ENCODE peak calls at places on chromosome 9, in five cellular contexts. A, M, Q, C and H are unnamed samples.

GRCh38 chr9:95037789-95038521 is 279.6 kb downstream of the FANCC start:
- DNase-seq in A (no peak), C (no peak), M (no peak), Q (no peak), H (no peak)

GRCh38 chr9:23598994-23599393 is 227.0 kb downstream of the ELAVL2 start:
- DNase-seq in C (no peak), A (no peak), Q (no peak), M (no peak), H (no peak)

GRCh38 chr9:26888271-26888670 is 4.3 kb downstream of the CAAP1 start:
- DNase-seq in M (no peak), C (no peak), A (no peak), Q (peak; percentile 6), H (no peak)

GRCh38 chr9:119487118-119487827 is 118.0 kb upstream of the BRINP1 start:
- DNase-seq in M (no peak), Q (no peak), C (no peak), A (no peak), H (no peak)

GRCh38 chr9:75914002-75914401 is 23.5 kb downstream of the PCSK5 start:
- DNase-seq in A (no peak), M (no peak), Q (no peak), C (no peak), H (no peak)

GRCh38 chr9:89926691-89927220 is 321.9 kb downstream of the GADD45G start:
- DNase-seq in C (peak; percentile 4), A (no peak), Q (no peak), M (no peak), H (no peak)

GRCh38 chr9:26244661-26245060 is 566.4 kb upstream of the TUSC1 start:
- DNase-seq in C (no peak), Q (no peak), A (no peak), M (no peak), H (no peak)

GRCh38 chr9:4080889-4081548 is 218.8 kb downstream of the GLIS3 start:
- DNase-seq in M (no peak), A (no peak), Q (no peak), C (peak; percentile 63), H (peak; percentile 42)

GRCh38 chr9:80076105-80076504 is 504.3 kb downstream of the TLE4 start:
- DNase-seq in C (no peak), Q (no peak), M (no peak), A (no peak), H (no peak)

GRCh38 chr9:10251490-10251889 is 361.3 kb downstream of the PTPRD start:
- DNase-seq in C (peak; percentile 86), A (no peak), M (no peak), Q (no peak), H (no peak)

GRCh38 chr9:23380821-23381220 is 445.2 kb downstream of the ELAVL2 start:
- DNase-seq in A (no peak), C (no peak), Q (no peak), M (no peak), H (no peak)

GRCh38 chr9:70049236-70049635 is 5.6 kb downstream of the MAMDC2 start:
- DNase-seq in C (peak; percentile 72), M (no peak), A (no peak), Q (no peak), H (no peak)

GRCh38 chr9:4774209-4774608 is 18.5 kb upstream of the RCL1 start:
- DNase-seq in Q (no peak), C (peak; percentile 43), M (no peak), A (no peak), H (no peak)

GRCh38 chr9:131668439-131669233 is 71.2 kb downstream of the RAPGEF1 start:
- DNase-seq in M (no peak), A (peak; percentile 62), C (peak; percentile 79), Q (peak; percentile 80), H (no peak)

GRCh38 chr9:2991292-2991691 is 147.4 kb upstream of the PUM3 start:
- DNase-seq in M (no peak), A (no peak), C (no peak), Q (no peak), H (no peak)

GRCh38 chr9:126704157-126704941 is 90.6 kb downstream of the LMX1B start:
- DNase-seq in M (peak; percentile 29), Q (no peak), C (peak; percentile 28), A (no peak), H (peak; percentile 20)

GRCh38 chr9:71929223-71929622 is 17.8 kb downstream of the C9orf85 start:
- DNase-seq in C (peak; percentile 60), Q (no peak), M (no peak), A (no peak), H (no peak)

GRCh38 chr9:71819115-71819739 is 50.9 kb upstream of the CEMIP2 start:
- DNase-seq in C (peak; percentile 50), A (no peak), M (peak; percentile 10), Q (peak; percentile 35), H (peak; percentile 45)

GRCh38 chr9:407255-407654 is 192.6 kb downstream of the DOCK8 start:
- DNase-seq in M (no peak), Q (no peak), C (no peak), A (no peak), H (peak; percentile 13)

GRCh38 chr9:687034-687785 is 154.3 kb upstream of the DMRT1 start:
- DNase-seq in M (no peak), A (no peak), Q (no peak), C (no peak), H (no peak)

GRCh38 chr9:84371737-84372136 is 31.2 kb upstream of the SLC28A3 start:
- DNase-seq in M (no peak), C (peak; percentile 91), A (no peak), Q (no peak), H (no peak)

GRCh38 chr9:96691326-96691725 is 36.2 kb upstream of the PRXL2C start:
- DNase-seq in Q (no peak), M (no peak), A (no peak), C (no peak), H (no peak)

GRCh38 chr9:93059960-93060591 is 1.6 kb downstream of the SUSD3 start:
- DNase-seq in C (no peak), M (no peak), Q (no peak), A (no peak), H (no peak)

GRCh38 chr9:106075568-106075967 is 381.2 kb downstream of the TMEM38B start:
- DNase-seq in C (no peak), M (no peak), Q (no peak), A (no peak), H (no peak)

GRCh38 chr9:25857167-25857566 is 178.9 kb upstream of the TUSC1 start:
- DNase-seq in Q (no peak), A (no peak), C (no peak), M (no peak), H (no peak)

GRCh38 chr9:116288658-116289057 is 135.1 kb downstream of the PAPPA start:
- DNase-seq in C (peak; percentile 96), Q (no peak), A (no peak), M (no peak), H (no peak)

GRCh38 chr9:100082786-100083185 is 16.0 kb downstream of the ERP44 start:
- DNase-seq in Q (no peak), C (peak; percentile 78), A (no peak), M (no peak), H (no peak)

GRCh38 chr9:29211681-29212589 is 1638.7 kb upstream of the C9orf72 start:
- DNase-seq in Q (peak; percentile 1), A (no peak), M (no peak), C (peak; percentile 4), H (peak; percentile 84)

GRCh38 chr9:29214702-29215248 is 1641.5 kb upstream of the C9orf72 start:
- DNase-seq in A (no peak), M (no peak), Q (no peak), C (no peak), H (peak; percentile 47)

GRCh38 chr9:29212590-29213373 is 1639.5 kb upstream of the C9orf72 start:
- DNase-seq in Q (no peak), C (no peak), A (no peak), M (no peak), H (peak; percentile 72)

GRCh38 chr9:29213374-29214161 is 1640.3 kb upstream of the C9orf72 start:
- DNase-seq in Q (no peak), A (no peak), C (no peak), M (no peak), H (peak; percentile 69)

GRCh38 chr9:29214162-29214520 is 1640.9 kb upstream of the C9orf72 start:
- DNase-seq in A (no peak), Q (no peak), M (no peak), C (no peak), H (peak; percentile 77)
- TF ChIP-seq EZH2 in A (no peak), Q (no peak), M (no peak), C (no peak), H (no peak)

GRCh38 chr9:91815896-91816295 is 134.1 kb downstream of the ROR2 start:
- DNase-seq in C (no peak), A (no peak), Q (no peak), M (no peak), H (no peak)
- H3K4me1 ChIP-seq in C (peaks cover 9% of the 10 kb centered on the region), A (no peaks in the 10 kb centered on the region), Q (no peaks in the 10 kb centered on the region), M (no peaks in the 10 kb centered on the region), H (peaks cover 31% of the 10 kb centered on the region)

DNA sequence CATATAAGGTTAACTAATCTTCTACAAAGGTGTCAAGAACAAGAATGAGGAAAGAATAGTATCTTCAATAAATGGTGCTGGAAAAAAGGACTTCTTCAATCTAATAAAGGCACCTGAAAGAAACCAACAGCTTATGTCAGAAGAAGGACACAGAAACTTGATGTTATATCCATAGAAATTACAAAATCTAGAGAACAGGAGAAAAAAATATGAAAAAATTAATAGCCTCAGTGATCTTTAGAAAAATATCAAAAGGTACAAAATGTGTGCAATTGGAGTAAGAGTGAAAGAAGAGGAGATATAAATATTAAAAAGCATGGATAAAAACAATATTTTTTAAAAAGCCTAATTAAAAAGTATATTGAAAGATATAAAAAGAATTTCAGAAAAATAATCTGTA is 18.8 kb upstream of the PRSS3 start:
- DNase-seq in M (no peak), C (no peak), Q (no peak), A (no peak), H (no peak)
- H3K9ac ChIP-seq in M (no peak overlapping the region), C (no peak overlapping the region), Q (no peak overlapping the region), A (no peak overlapping the region), H (no peak overlapping the region)

DNA sequence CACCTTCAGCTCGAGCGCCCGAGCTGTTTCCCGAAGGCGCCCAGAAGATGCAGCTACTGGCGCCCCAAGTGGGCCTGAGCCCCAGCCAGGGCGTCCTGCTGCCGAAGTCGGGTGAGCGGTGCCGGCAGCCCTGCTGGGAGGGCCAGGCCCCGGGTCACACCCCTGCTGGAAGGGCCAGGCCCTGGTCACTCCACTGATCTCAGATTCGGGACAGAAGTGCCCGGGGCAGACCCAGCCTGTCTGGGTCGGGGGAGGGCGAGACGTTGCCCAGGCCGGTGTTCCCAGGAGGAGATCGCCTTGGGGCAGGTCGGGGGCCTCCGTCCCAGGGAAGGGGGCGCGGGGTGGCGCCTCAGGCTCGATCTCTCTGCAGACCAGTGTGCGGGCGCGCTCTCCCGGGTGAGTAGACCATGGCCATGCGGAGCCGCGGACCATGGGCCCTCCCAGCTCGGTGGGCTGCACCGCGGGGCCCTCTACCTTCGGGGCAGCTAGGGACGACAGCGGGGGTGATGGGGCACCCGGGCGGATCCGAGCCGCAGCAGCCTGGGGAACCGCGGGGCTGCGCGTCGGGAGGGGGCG is 2.3 kb downstream of the LCNL1 start:
- DNase-seq in Q (no peak), A (no peak), M (no peak), C (no peak), H (no peak)
- TF ChIP-seq EZH2 in Q (peak; percentile 80), A (no peak), M (no peak), C (peak; percentile 91), H (peak; percentile 39)

GRCh38 chr9:13470836-13471235 is 191.3 kb upstream of the MPDZ start:
- DNase-seq in A (no peak), Q (no peak), C (no peak), M (no peak), H (no peak)
- H3K4me1 ChIP-seq in A (no peaks in the 10 kb centered on the region), Q (no peaks in the 10 kb centered on the region), C (no peaks in the 10 kb centered on the region), M (no peaks in the 10 kb centered on the region), H (no peaks in the 10 kb centered on the region)